ENCODE peak calls at places on chromosomes 4 and X, in six cellular contexts. One of them, this sample, is unnamed.

GRCh38 chr4:72467633-72468032 is 101.4 kb downstream of the ADAMTS3 start:
- DNase-seq in thyroid gland: no peak
- DNase-seq in globus pallidus: no peak
- DNase-seq in nephron progenitor cell: no peak
- DNase-seq in H9: no peak
- DNase-seq in activated CD8-positive, alpha-beta memory T cell treated with anti-CD3 and anti-CD28 coated beads for 48 hours: no peak
- DNase-seq in this sample: no peak

GRCh38 chr4:88818650-88819470 is 121.2 kb upstream of the NAP1L5 start:
- DNase-seq in thyroid gland: peak; percentile 69
- DNase-seq in globus pallidus: peak; percentile 59
- DNase-seq in nephron progenitor cell: peak; percentile 12
- DNase-seq in H9: peak; percentile 49
- DNase-seq in activated CD8-positive, alpha-beta memory T cell treated with anti-CD3 and anti-CD28 coated beads for 48 hours: no peak
- DNase-seq in this sample: peak; percentile 32

GRCh38 chrX:86133761-86134160 is 14.5 kb upstream of the DACH2 start:
- DNase-seq in thyroid gland: no peak
- DNase-seq in globus pallidus: no peak
- DNase-seq in nephron progenitor cell: no peak
- DNase-seq in H9: no peak
- DNase-seq in activated CD8-positive, alpha-beta memory T cell treated with anti-CD3 and anti-CD28 coated beads for 48 hours: no peak
- DNase-seq in this sample: no peak

GRCh38 chr4:163535657-163536056 is 41.2 kb downstream of the TMA16 start:
- DNase-seq in thyroid gland: no peak
- DNase-seq in globus pallidus: no peak
- DNase-seq in nephron progenitor cell: no peak
- DNase-seq in H9: no peak
- DNase-seq in activated CD8-positive, alpha-beta memory T cell treated with anti-CD3 and anti-CD28 coated beads for 48 hours: no peak
- DNase-seq in this sample: peak; percentile 11

GRCh38 chr4:148447672-148448071 is 5.5 kb upstream of the NR3C2 start:
- DNase-seq in thyroid gland: no peak
- DNase-seq in globus pallidus: no peak
- DNase-seq in nephron progenitor cell: no peak
- DNase-seq in H9: no peak
- DNase-seq in activated CD8-positive, alpha-beta memory T cell treated with anti-CD3 and anti-CD28 coated beads for 48 hours: no peak
- DNase-seq in this sample: peak; percentile 34

GRCh38 chr4:22458112-22458511 is 57.8 kb downstream of the ADGRA3 start:
- DNase-seq in thyroid gland: peak; percentile 69
- DNase-seq in globus pallidus: no peak
- DNase-seq in nephron progenitor cell: peak; percentile 20
- DNase-seq in H9: no peak
- DNase-seq in activated CD8-positive, alpha-beta memory T cell treated with anti-CD3 and anti-CD28 coated beads for 48 hours: no peak
- DNase-seq in this sample: no peak

GRCh38 chr4:2786152-2786671 is 6.7 kb upstream of the SH3BP2 start:
- DNase-seq in thyroid gland: no peak
- DNase-seq in globus pallidus: no peak
- DNase-seq in nephron progenitor cell: no peak
- DNase-seq in H9: no peak
- DNase-seq in activated CD8-positive, alpha-beta memory T cell treated with anti-CD3 and anti-CD28 coated beads for 48 hours: peak; percentile 55
- DNase-seq in this sample: no peak

GRCh38 chr4:177177446-177178160 is 132.1 kb upstream of the NEIL3 start:
- DNase-seq in thyroid gland: no peak
- DNase-seq in globus pallidus: no peak
- DNase-seq in nephron progenitor cell: no peak
- DNase-seq in H9: no peak
- DNase-seq in activated CD8-positive, alpha-beta memory T cell treated with anti-CD3 and anti-CD28 coated beads for 48 hours: no peak
- DNase-seq in this sample: no peak

GRCh38 chr4:182478475-182478874 is 235.3 kb downstream of the TENM3 start:
- DNase-seq in thyroid gland: no peak
- DNase-seq in globus pallidus: peak; percentile 8
- DNase-seq in nephron progenitor cell: no peak
- DNase-seq in H9: no peak
- DNase-seq in activated CD8-positive, alpha-beta memory T cell treated with anti-CD3 and anti-CD28 coated beads for 48 hours: no peak
- DNase-seq in this sample: no peak

GRCh38 chr4:36321176-36321575 is 39.8 kb downstream of the DTHD1 start:
- DNase-seq in thyroid gland: no peak
- DNase-seq in globus pallidus: no peak
- DNase-seq in nephron progenitor cell: no peak
- DNase-seq in H9: no peak
- DNase-seq in activated CD8-positive, alpha-beta memory T cell treated with anti-CD3 and anti-CD28 coated beads for 48 hours: no peak
- DNase-seq in this sample: no peak

GRCh38 chrX:103066606-103067005 is 2.6 kb upstream of the BEX1 start:
- DNase-seq in thyroid gland: no peak
- DNase-seq in globus pallidus: no peak
- DNase-seq in nephron progenitor cell: no peak
- DNase-seq in H9: no peak
- DNase-seq in activated CD8-positive, alpha-beta memory T cell treated with anti-CD3 and anti-CD28 coated beads for 48 hours: no peak
- DNase-seq in this sample: no peak

GRCh38 chr4:20386001-20386740 is 134.5 kb downstream of the SLIT2 start:
- DNase-seq in thyroid gland: no peak
- DNase-seq in globus pallidus: no peak
- DNase-seq in nephron progenitor cell: no peak
- DNase-seq in H9: no peak
- DNase-seq in activated CD8-positive, alpha-beta memory T cell treated with anti-CD3 and anti-CD28 coated beads for 48 hours: no peak
- DNase-seq in this sample: no peak

GRCh38 chr4:185775792-185776555 is 36.0 kb downstream of the SORBS2 start:
- DNase-seq in thyroid gland: no peak
- DNase-seq in globus pallidus: no peak
- DNase-seq in nephron progenitor cell: no peak
- DNase-seq in H9: no peak
- DNase-seq in activated CD8-positive, alpha-beta memory T cell treated with anti-CD3 and anti-CD28 coated beads for 48 hours: no peak
- DNase-seq in this sample: no peak

GRCh38 chr4:8641256-8641655 is 48.7 kb downstream of the CPZ start:
- DNase-seq in thyroid gland: no peak
- DNase-seq in globus pallidus: no peak
- DNase-seq in nephron progenitor cell: no peak
- DNase-seq in H9: no peak
- DNase-seq in activated CD8-positive, alpha-beta memory T cell treated with anti-CD3 and anti-CD28 coated beads for 48 hours: no peak
- DNase-seq in this sample: no peak

GRCh38 chrX:150450519-150451177 is 87.5 kb downstream of the MAMLD1 start:
- DNase-seq in thyroid gland: no peak
- DNase-seq in globus pallidus: no peak
- DNase-seq in nephron progenitor cell: no peak
- DNase-seq in H9: no peak
- DNase-seq in activated CD8-positive, alpha-beta memory T cell treated with anti-CD3 and anti-CD28 coated beads for 48 hours: no peak
- DNase-seq in this sample: no peak

GRCh38 chrX:41452972-41453371 is 5.8 kb downstream of the NYX start:
- DNase-seq in thyroid gland: no peak
- DNase-seq in globus pallidus: no peak
- DNase-seq in nephron progenitor cell: no peak
- DNase-seq in H9: no peak
- DNase-seq in activated CD8-positive, alpha-beta memory T cell treated with anti-CD3 and anti-CD28 coated beads for 48 hours: no peak
- DNase-seq in this sample: no peak

GRCh38 chr4:139146926-139147547 is 30.0 kb downstream of the ELF2 start:
- DNase-seq in thyroid gland: no peak
- DNase-seq in globus pallidus: no peak
- DNase-seq in nephron progenitor cell: no peak
- DNase-seq in H9: no peak
- DNase-seq in activated CD8-positive, alpha-beta memory T cell treated with anti-CD3 and anti-CD28 coated beads for 48 hours: no peak
- DNase-seq in this sample: no peak

GRCh38 chr4:145840801-145841200 is 97.8 kb downstream of the ZNF827 start:
- DNase-seq in thyroid gland: no peak
- DNase-seq in globus pallidus: no peak
- DNase-seq in nephron progenitor cell: no peak
- DNase-seq in H9: no peak
- DNase-seq in activated CD8-positive, alpha-beta memory T cell treated with anti-CD3 and anti-CD28 coated beads for 48 hours: no peak
- DNase-seq in this sample: no peak